ENCODE peak calls at places on chromosomes 16 and 17, in nine cellular contexts. X, L, S, V, K, B, M, Y and T are unnamed samples.

GRCh38 chr17:79026345-79027273 is 2.6 kb downstream of the C1QTNF1 start:
- DNase-seq in X (no peak), L (no peak), S (no peak), V (peak; percentile 89), K (no peak), B (no peak), M (no peak), Y (peak; percentile 90), T (no peak)

GRCh38 chr16:69503244-69503643 is 62.5 kb upstream of the NFAT5 start:
- DNase-seq in X (no peak), L (no peak), S (no peak), V (no peak), K (no peak), B (no peak), M (no peak), Y (no peak), T (no peak)

GRCh38 chr17:68777243-68777855 is 176.2 kb upstream of the FAM20A start:
- DNase-seq in X (peak; percentile 58), L (peak; percentile 73), S (peak; percentile 56), V (peak; percentile 73), K (peak; percentile 45), B (peak; percentile 27), M (peak; percentile 36), Y (peak; percentile 91), T (no peak)

GRCh38 chr16:56941092-56941491 is 9.2 kb downstream of the HERPUD1 start:
- DNase-seq in X (no peak), L (no peak), S (no peak), V (no peak), K (no peak), B (no peak), M (no peak), Y (no peak), T (no peak)

GRCh38 chr16:78537511-78537910 is 438.1 kb downstream of the WWOX start:
- DNase-seq in X (no peak), L (no peak), S (no peak), V (no peak), K (no peak), B (no peak), M (no peak), Y (no peak), T (no peak)

GRCh38 chr17:12342609-12343248 is 322.1 kb downstream of the MAP2K4 start:
- DNase-seq in X (peak; percentile 39), L (peak; percentile 56), S (no peak), V (peak; percentile 30), K (peak; percentile 1), B (no peak), M (no peak), Y (no peak), T (no peak)

GRCh38 chr17:40065041-40065770 is 2.4 kb downstream of the THRA start:
- DNase-seq in X (no peak), L (no peak), S (no peak), V (peak; percentile 70), K (no peak), B (no peak), M (no peak), Y (no peak), T (peak; percentile 52)

GRCh38 chr17:43871947-43872690 is 25.1 kb downstream of the CD300LG start:
- DNase-seq in X (no peak), L (no peak), S (no peak), V (peak; percentile 19), K (no peak), B (no peak), M (no peak), Y (no peak), T (no peak)

GRCh38 chr17:47726796-47727703 is 6.0 kb upstream of the TBX21 start:
- DNase-seq in X (no peak), L (no peak), S (no peak), V (no peak), K (no peak), B (no peak), M (no peak), Y (no peak), T (no peak)

GRCh38 chr17:80938556-80938955 is 53.1 kb upstream of the CHMP6 start:
- DNase-seq in X (no peak), L (no peak), S (no peak), V (no peak), K (peak; percentile 90), B (no peak), M (no peak), Y (no peak), T (no peak)